ENCODE peak calls at places on chromosomes 3 and 15, in four cellular contexts. Q, E, Y and O are unnamed samples. For H3K4me1, the result is how much of the 10 kb centered on the place peaks cover.

GRCh38 chr3:66468016-66468735 is 32.6 kb downstream of the LRIG1 start:
- DNase-seq in E (no peak), Y (no peak), Q (no peak), O (no peak)

GRCh38 chr3:126432901-126433480 is 38.3 kb downstream of the CFAP100 start:
- DNase-seq in Q (peak), E (peak), Y (no peak), O (no peak)

GRCh38 chr3:46922871-46923558 is 45.5 kb downstream of the PTH1R start:
- DNase-seq in Q (no peak), Y (no peak), E (no peak), O (no peak)

GRCh38 chr3:4721511-4721911 is 228.4 kb downstream of the ITPR1 start:
- DNase-seq in E (no peak), Q (no peak), Y (no peak), O (no peak)

GRCh38 chr15:100623301-100623700 is 20.9 kb downstream of the ASB7 start:
- DNase-seq in Y (no peak), Q (no peak), E (no peak), O (no peak)

GRCh38 chr15:38069506-38069905 is 135.1 kb downstream of the TMCO5A start:
- DNase-seq in E (peak), Q (peak), Y (no peak), O (peak)

GRCh38 chr3:183082355-183082915 is 16.9 kb downstream of the MCCC1 start:
- DNase-seq in Q (no peak), E (no peak), Y (no peak), O (no peak)

GRCh38 chr3:25899352-25900101 is 109.6 kb downstream of the OXSM start:
- DNase-seq in E (no peak), Q (no peak), Y (no peak), O (no peak)

GRCh38 chr3:12046406-12046805 is 42.2 kb downstream of the SYN2 start:
- DNase-seq in E (no peak), Q (no peak), Y (no peak), O (no peak)

GRCh38 chr3:17336291-17336690 is 406.1 kb downstream of the TBC1D5 start:
- DNase-seq in Y (no peak), Q (no peak), E (no peak), O (no peak)

GRCh38 chr3:12979151-12979946 is 93.9 kb downstream of the IQSEC1 start:
- DNase-seq in Y (no peak), Q (no peak), E (no peak), O (no peak)

GRCh38 chr3:187063286-187064081 is 75.8 kb downstream of the RPL39L start:
- DNase-seq in Y (no peak), Q (no peak), E (no peak), O (no peak)

GRCh38 chr3:130276203-130276803 is 69.2 kb upstream of the COL6A5 start:
- DNase-seq in E (no peak), Y (no peak), Q (no peak), O (no peak)

GRCh38 chr3:115692887-115693524 is 69.7 kb downstream of the GAP43 start:
- DNase-seq in Q (peak), E (peak), Y (peak), O (peak)

GRCh38 chr3:28328188-28329151 is 20.1 kb upstream of the ZCWPW2 start:
- DNase-seq in Q (no peak), Y (no peak), E (no peak), O (no peak)

GRCh38 chr15:59222106-59222505 is 15.5 kb downstream of the LDHAL6B start:
- DNase-seq in Q (no peak), Y (no peak), E (no peak), O (no peak)

GRCh38 chr3:164375995-164376394 is 702.3 kb downstream of the SI start:
- DNase-seq in Q (no peak), E (no peak), Y (no peak), O (no peak)

GRCh38 chr3:103126111-103126510 is 691.3 kb downstream of the ZPLD1 start:
- DNase-seq in E (no peak), Q (no peak), Y (no peak), O (no peak)

GRCh38 chr3:24773798-24774197 is 279.1 kb upstream of the THRB start:
- DNase-seq in Q (peak), E (peak), Y (peak), O (peak)

GRCh38 chr3:45186871-45187270 is 39.2 kb downstream of the TMEM158 start:
- DNase-seq in Q (no peak), E (no peak), Y (no peak), O (no peak)

GRCh38 chr3:43097681-43098080 is 8.2 kb downstream of the POMGNT2 start:
- DNase-seq in Y (no peak), Q (no peak), E (no peak), O (no peak)

GRCh38 chr3:46926871-46927717 is 49.5 kb downstream of the CCDC12 start:
- DNase-seq in E (peak), Q (peak), Y (no peak), O (no peak)

GRCh38 chr3:98343647-98344507 is 9.8 kb upstream of the OR5K4 start:
- DNase-seq in E (no peak), Q (no peak), Y (no peak), O (no peak)

GRCh38 chr15:70795311-70795665 is 31.9 kb upstream of the UACA start:
- DNase-seq in Y (no peak), Q (no peak), E (no peak), O (no peak)

GRCh38 chr3:102225407-102226132 is 209.2 kb upstream of the ZPLD1 start:
- DNase-seq in Q (no peak), Y (no peak), E (no peak), O (no peak)

GRCh38 chr3:154040283-154040682 is 80.9 kb upstream of the ARHGEF26 start:
- DNase-seq in E (no peak), Q (no peak), Y (no peak), O (no peak)

GRCh38 chr3:31550452-31551251 is 17.9 kb downstream of the STT3B start:
- DNase-seq in Y (no peak), Q (no peak), E (peak), O (no peak)

GRCh38 chr3:164453695-164454094 is 624.6 kb downstream of the SI start:
- DNase-seq in Q (no peak), Y (no peak), E (no peak), O (no peak)

GRCh38 chr3:156611870-156612494 is 57.1 kb upstream of the SSR3 start:
- DNase-seq in Y (no peak), Q (no peak), E (no peak), O (no peak)

GRCh38 chr3:169939751-169940150 is 26.9 kb upstream of the SEC62 start:
- DNase-seq in Y (no peak), Q (no peak), E (no peak), O (no peak)

GRCh38 chr3:23629181-23629893 is 176.4 kb upstream of the UBE2E1 start:
- DNase-seq in E (no peak), Q (no peak), Y (no peak), O (no peak)

GRCh38 chr3:120623719-120624093 is 27.6 kb downstream of the NDUFB4 start:
- DNase-seq in E (no peak), Y (no peak), Q (no peak), O (no peak)

GRCh38 chr15:33720952-33721351 is 247.3 kb upstream of the CHRM5 start:
- DNase-seq in E (no peak), Y (no peak), Q (no peak), O (no peak)

GRCh38 chr15:41972341-41973237 is at the start of gene EHD4:
- DNase-seq in E (peak), Y (peak), Q (peak), O (peak)

GRCh38 chr15:74869726-74870407 is 3.3 kb downstream of the SCAMP2 start:
- DNase-seq in Y (peak), E (peak), Q (peak), O (peak)
- H3K4me1 ChIP-seq in Y (half or more), E (under half), Q (half or more), O (half or more)

GRCh38 chr3:108091498-108092259 is 848 bp upstream of the CD47 start:
- DNase-seq in E (peak), Q (no peak), Y (no peak), O (no peak)

GRCh38 chr3:108093616-108094015 is 2.8 kb upstream of the CD47 start:
- DNase-seq in Q (no peak), E (no peak), Y (no peak), O (no peak)

GRCh38 chr3:108093021-108093420 is 2.2 kb upstream of the CD47 start:
- DNase-seq in E (no peak), Y (no peak), Q (no peak), O (no peak)

GRCh38 chr3:108090701-108091497 is at the start of gene CD47:
- DNase-seq in Y (peak), E (peak), Q (peak), O (peak)

GRCh38 chr3:108092556-108092955 is 1.7 kb upstream of the CD47 start:
- DNase-seq in E (no peak), Q (no peak), Y (no peak), O (no peak)
- H3K4me1 ChIP-seq in E (under half), Q (under half), Y (under half), O (under half)

GRCh38 chr3:48427630-48427962 is 2.3 kb downstream of the PLXNB1 start:
- DNase-seq in E (no peak), Y (no peak), Q (no peak), O (no peak)
- H3K4me1 ChIP-seq in E (under half), Y (half or more), Q (half or more), O (under half)

GRCh38 chr15:90822204-90822955 is 46.0 kb upstream of the FURIN start:
- DNase-seq in Q (no peak), Y (no peak), E (peak), O (no peak)
- H3K4me1 ChIP-seq in Q (under half), Y (under half), E (under half), O (under half)

DNA sequence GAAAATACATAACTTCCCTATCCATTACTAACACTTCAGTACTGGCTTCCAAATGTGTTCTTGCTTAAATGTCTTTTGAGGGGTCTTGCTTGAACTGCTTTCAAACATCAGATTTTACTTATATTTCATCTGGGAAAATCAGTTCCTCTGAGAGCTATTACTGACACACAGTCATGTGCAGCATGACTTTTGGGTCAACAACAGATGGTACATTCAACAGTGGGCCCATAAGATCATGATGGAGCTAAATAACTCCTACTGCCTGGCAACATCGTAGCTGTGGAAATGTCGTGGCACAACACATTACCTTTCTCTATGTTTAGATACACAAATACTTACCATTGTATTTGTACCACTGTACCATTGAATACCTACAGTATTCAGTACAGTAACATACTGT is 43.8 kb downstream of the WWTR1 start:
- DNase-seq in Y (no peak), Q (no peak), E (no peak), O (no peak)
- H3K4me1 ChIP-seq in Y (half or more), Q (under half), E (under half), O (under half)